ENCODE peak calls at places on chromosomes 3 and 15, in four cellular contexts. One of them, this sample, is unnamed. For H3K36me3, the result is how much of the 10 kb centered on the place peaks cover.

GRCh38 chr3:182435860-182436259 is 357.4 kb upstream of the ATP11B start:
- DNase-seq in GM12878: no peak
- DNase-seq in K562: no peak
- DNase-seq in HepG2: no peak
- DNase-seq in this sample: no peak

GRCh38 chr3:62065985-62066693 is 307.2 kb downstream of the FEZF2 start:
- DNase-seq in GM12878: no peak
- DNase-seq in K562: no peak
- DNase-seq in HepG2: no peak
- DNase-seq in this sample: no peak

GRCh38 chr15:87155771-87156170 is 1076.1 kb downstream of the AGBL1 start:
- DNase-seq in GM12878: no peak
- DNase-seq in K562: no peak
- DNase-seq in HepG2: no peak
- DNase-seq in this sample: no peak

GRCh38 chr3:48896991-48897390 is 1.7 kb downstream of the SLC25A20 start:
- DNase-seq in GM12878: no peak
- DNase-seq in K562: no peak
- DNase-seq in HepG2: peak
- DNase-seq in this sample: no peak

GRCh38 chr3:42270561-42270960 is 4.6 kb upstream of the CCK start:
- DNase-seq in GM12878: no peak
- DNase-seq in K562: no peak
- DNase-seq in HepG2: no peak
- DNase-seq in this sample: no peak

GRCh38 chr3:82462977-82463376 is 701.5 kb upstream of the GBE1 start:
- DNase-seq in GM12878: no peak
- DNase-seq in K562: no peak
- DNase-seq in HepG2: peak
- DNase-seq in this sample: no peak

GRCh38 chr3:71232175-71232679 is 351.3 kb downstream of the FOXP1 start:
- DNase-seq in GM12878: no peak
- DNase-seq in K562: no peak
- DNase-seq in HepG2: no peak
- DNase-seq in this sample: no peak

GRCh38 chr3:170640737-170641171 is 54.9 kb upstream of the SLC7A14 start:
- DNase-seq in GM12878: no peak
- DNase-seq in K562: no peak
- DNase-seq in HepG2: no peak
- DNase-seq in this sample: no peak

GRCh38 chr3:81363816-81364215 is 397.6 kb downstream of the GBE1 start:
- DNase-seq in GM12878: no peak
- DNase-seq in K562: no peak
- DNase-seq in HepG2: no peak
- DNase-seq in this sample: no peak

GRCh38 chr3:127172670-127173515 is 20.0 kb upstream of the PRR23E start:
- DNase-seq in GM12878: no peak
- DNase-seq in K562: no peak
- DNase-seq in HepG2: no peak
- DNase-seq in this sample: peak

GRCh38 chr3:171640520-171641412 is 169.5 kb downstream of the PLD1 start:
- DNase-seq in GM12878: no peak
- DNase-seq in K562: no peak
- DNase-seq in HepG2: peak
- DNase-seq in this sample: peak

GRCh38 chr15:86275361-86275760 is 195.7 kb downstream of the AGBL1 start:
- DNase-seq in GM12878: no peak
- DNase-seq in K562: no peak
- DNase-seq in HepG2: no peak
- DNase-seq in this sample: no peak

GRCh38 chr3:58009749-58010535 is 1.7 kb downstream of the FLNB start:
- DNase-seq in GM12878: no peak
- DNase-seq in K562: no peak
- DNase-seq in HepG2: no peak
- DNase-seq in this sample: peak

GRCh38 chr3:189937302-189938255 is 183.1 kb downstream of the P3H2 start:
- DNase-seq in GM12878: no peak
- DNase-seq in K562: no peak
- DNase-seq in HepG2: no peak
- DNase-seq in this sample: no peak

GRCh38 chr15:65771870-65772269 is 20.2 kb downstream of the DENND4A start:
- DNase-seq in GM12878: no peak
- DNase-seq in K562: no peak
- DNase-seq in HepG2: no peak
- DNase-seq in this sample: no peak

GRCh38 chr3:78941587-78941986 is 826.2 kb downstream of the ROBO1 start:
- DNase-seq in GM12878: no peak
- DNase-seq in K562: no peak
- DNase-seq in HepG2: no peak
- DNase-seq in this sample: no peak

GRCh38 chr3:183247190-183247589 is 5.9 kb upstream of the B3GNT5 start:
- DNase-seq in GM12878: no peak
- DNase-seq in K562: no peak
- DNase-seq in HepG2: no peak
- DNase-seq in this sample: peak

GRCh38 chr3:5520237-5520636 is 332.7 kb downstream of the EDEM1 start:
- DNase-seq in GM12878: no peak
- DNase-seq in K562: peak
- DNase-seq in HepG2: no peak
- DNase-seq in this sample: no peak

GRCh38 chr15:63463793-63464192 is 40.6 kb upstream of the USP3 start:
- DNase-seq in GM12878: no peak
- DNase-seq in K562: no peak
- DNase-seq in HepG2: no peak
- DNase-seq in this sample: no peak

GRCh38 chr3:13018039-13018431 is 55.2 kb downstream of the IQSEC1 start:
- DNase-seq in GM12878: no peak
- DNase-seq in K562: no peak
- DNase-seq in HepG2: no peak
- DNase-seq in this sample: no peak

GRCh38 chr3:17340693-17341092 is 401.7 kb downstream of the TBC1D5 start:
- DNase-seq in GM12878: no peak
- DNase-seq in K562: no peak
- DNase-seq in HepG2: no peak
- DNase-seq in this sample: no peak

GRCh38 chr15:86006546-86006945 is 73.1 kb upstream of the AGBL1 start:
- DNase-seq in GM12878: no peak
- DNase-seq in K562: no peak
- DNase-seq in HepG2: no peak
- DNase-seq in this sample: no peak

GRCh38 chr3:28667646-28668376 is 319.2 kb upstream of the AZI2 start:
- DNase-seq in GM12878: peak
- DNase-seq in K562: peak
- DNase-seq in HepG2: peak
- DNase-seq in this sample: peak

GRCh38 chr15:98858610-98859023 is 149.0 kb downstream of the PGPEP1L start:
- DNase-seq in GM12878: no peak
- DNase-seq in K562: no peak
- DNase-seq in HepG2: no peak
- DNase-seq in this sample: no peak

GRCh38 chr15:39661776-39662175 is 80.9 kb downstream of the THBS1 start:
- DNase-seq in GM12878: no peak
- DNase-seq in K562: no peak
- DNase-seq in HepG2: no peak
- DNase-seq in this sample: no peak

GRCh38 chr15:51133140-51133630 is 38.5 kb upstream of the TNFAIP8L3 start:
- DNase-seq in GM12878: no peak
- DNase-seq in K562: no peak
- DNase-seq in HepG2: no peak
- DNase-seq in this sample: no peak

GRCh38 chr3:131553495-131554247 is 50.9 kb upstream of the MRPL3 start:
- DNase-seq in GM12878: peak
- DNase-seq in K562: no peak
- DNase-seq in HepG2: no peak
- DNase-seq in this sample: no peak

GRCh38 chr3:124594581-124594980 is 135.7 kb upstream of the UMPS start:
- DNase-seq in GM12878: no peak
- DNase-seq in K562: peak
- DNase-seq in HepG2: no peak
- DNase-seq in this sample: no peak

GRCh38 chr3:100226712-100227429 is 33.9 kb upstream of the TBC1D23 start:
- DNase-seq in GM12878: no peak
- DNase-seq in K562: peak
- DNase-seq in HepG2: no peak
- DNase-seq in this sample: no peak

GRCh38 chr3:30435950-30436349 is 170.5 kb upstream of the TGFBR2 start:
- DNase-seq in GM12878: no peak
- DNase-seq in K562: no peak
- DNase-seq in HepG2: no peak
- DNase-seq in this sample: no peak

GRCh38 chr3:188152660-188153497 is 1.1 kb upstream of the LPP start:
- DNase-seq in GM12878: no peak
- DNase-seq in K562: no peak
- DNase-seq in HepG2: no peak
- DNase-seq in this sample: peak

GRCh38 chr15:39744334-39745103 is 38.1 kb downstream of the FSIP1 start:
- DNase-seq in GM12878: no peak
- DNase-seq in K562: no peak
- DNase-seq in HepG2: no peak
- DNase-seq in this sample: peak

GRCh38 chr3:52381623-52382022 is 63.3 kb downstream of the SEMA3G start:
- DNase-seq in GM12878: no peak
- DNase-seq in K562: no peak
- DNase-seq in HepG2: no peak
- DNase-seq in this sample: no peak

GRCh38 chr3:140292684-140293083 is 357.7 kb downstream of the CLSTN2 start:
- DNase-seq in GM12878: no peak
- DNase-seq in K562: no peak
- DNase-seq in HepG2: no peak
- DNase-seq in this sample: no peak

GRCh38 chr3:190120161-190121060 is at the start of gene P3H2:
- DNase-seq in GM12878: no peak
- DNase-seq in K562: no peak
- DNase-seq in HepG2: peak
- DNase-seq in this sample: peak

GRCh38 chr15:51754267-51754666 is 2.9 kb downstream of the TMOD2 start:
- DNase-seq in GM12878: no peak
- DNase-seq in K562: no peak
- DNase-seq in HepG2: no peak
- DNase-seq in this sample: no peak

DNA sequence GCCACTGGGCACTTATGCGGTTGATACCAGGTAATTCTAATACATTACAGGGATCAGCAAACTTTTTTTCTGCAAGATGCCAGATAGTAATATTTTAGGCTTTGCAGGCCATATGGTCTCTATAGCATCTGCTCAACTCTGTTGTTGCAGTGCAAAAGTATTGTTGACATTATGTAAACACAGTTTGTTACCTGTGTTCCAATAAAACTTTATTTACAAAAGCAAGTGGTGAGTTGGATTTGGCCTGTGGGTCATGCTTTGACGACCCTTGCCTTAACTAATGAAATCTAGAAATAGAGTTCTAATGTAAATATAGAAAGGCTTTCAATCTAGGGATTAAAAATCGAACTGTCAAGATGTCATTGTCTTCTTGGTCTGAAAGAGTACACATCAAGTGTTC is 44.4 kb downstream of the PIK3CA start:
- DNase-seq in GM12878: no peak
- DNase-seq in K562: no peak
- DNase-seq in HepG2: no peak
- DNase-seq in this sample: no peak
- TF ChIP-seq JUNB in GM12878: no peak
- TF ChIP-seq JUNB in K562: no peak
- TF ChIP-seq JUNB in HepG2: no peak
- TF ChIP-seq JUNB in this sample: no peak

DNA sequence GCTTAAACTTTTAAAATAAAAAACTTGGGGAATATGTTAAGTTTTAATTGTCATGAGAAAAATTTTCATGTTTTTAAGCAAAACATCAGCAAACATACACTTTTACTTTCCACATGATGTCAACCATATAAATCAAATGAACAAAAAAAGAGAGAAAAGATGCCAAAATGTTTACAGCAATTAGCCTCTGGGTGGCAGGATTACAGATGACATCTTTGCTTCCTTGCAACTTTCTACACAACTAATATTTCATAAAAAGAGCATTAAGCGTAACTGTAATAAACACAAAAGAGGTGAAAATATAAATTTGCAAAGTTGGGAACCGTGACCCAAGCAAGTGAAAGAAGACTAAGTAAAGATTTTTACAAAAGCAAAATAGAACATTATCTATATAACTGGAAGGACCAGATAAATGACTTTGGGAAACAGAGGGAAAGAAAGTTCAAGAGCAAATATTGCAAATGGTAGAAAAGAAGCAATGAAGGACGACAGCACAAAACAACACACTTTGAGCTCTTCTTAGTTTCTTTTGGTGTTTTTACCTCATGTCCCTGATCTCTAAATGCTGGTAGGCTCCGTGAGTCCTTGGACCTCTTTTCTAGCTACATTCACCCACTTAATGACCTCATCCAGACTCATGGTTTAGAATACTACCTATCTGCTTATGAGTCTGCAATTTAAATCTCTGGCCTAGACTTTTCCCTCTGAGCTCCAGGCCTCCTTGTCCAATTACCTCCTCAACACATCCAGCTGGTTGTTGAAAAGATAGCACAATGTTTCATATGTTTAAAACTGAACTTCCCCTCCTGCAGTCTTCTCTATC is 9.4 kb downstream of the TP53BP1 start:
- DNase-seq in GM12878: no peak
- DNase-seq in K562: no peak
- DNase-seq in HepG2: no peak
- DNase-seq in this sample: peak
- H3K36me3 ChIP-seq in GM12878: under half
- H3K36me3 ChIP-seq in K562: half or more
- H3K36me3 ChIP-seq in HepG2: under half
- H3K36me3 ChIP-seq in this sample: under half

DNA sequence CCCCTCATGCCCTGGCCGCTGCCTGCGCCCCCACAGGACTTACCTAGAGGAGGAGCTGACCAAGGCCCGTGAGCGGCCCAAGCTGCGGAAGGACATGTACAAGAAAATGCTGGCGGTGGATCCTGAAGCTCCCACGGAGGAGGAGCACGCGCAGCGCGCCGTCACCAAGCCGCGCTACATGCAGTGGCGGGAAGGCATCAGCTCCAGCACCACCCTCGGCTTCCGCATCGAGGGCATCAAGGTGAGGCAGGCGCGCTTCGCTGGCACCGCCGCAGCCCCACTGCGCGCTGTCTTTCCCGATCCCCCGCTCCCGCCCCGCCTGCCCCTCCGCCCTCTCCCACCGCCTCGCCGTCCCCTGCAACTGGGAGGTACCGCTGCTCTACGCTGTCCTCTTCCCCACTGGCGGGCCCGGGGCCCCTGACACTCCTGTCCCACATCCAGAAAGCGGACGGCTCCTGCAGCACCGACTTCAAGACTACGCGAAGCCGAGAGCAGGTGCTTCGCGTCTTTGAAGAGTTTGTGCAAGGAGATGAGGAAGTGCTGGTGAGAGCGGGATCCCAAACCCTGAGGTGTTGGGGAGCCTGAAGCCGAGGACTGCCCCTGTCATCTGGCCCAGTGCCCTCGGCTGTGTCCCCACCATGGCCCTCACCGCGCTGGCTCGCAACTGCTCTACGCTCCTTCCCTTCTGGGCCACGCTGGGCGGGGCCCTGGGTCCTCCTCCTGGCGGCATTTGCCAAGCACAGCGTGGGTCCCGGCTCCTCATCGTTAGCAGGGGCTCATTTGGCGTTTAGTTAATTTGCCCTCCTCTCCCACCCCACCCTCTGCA is 8.5 kb downstream of the ITPKA start:
- DNase-seq in GM12878: no peak
- DNase-seq in K562: no peak
- DNase-seq in HepG2: no peak
- DNase-seq in this sample: peak
- TF ChIP-seq EZH2 in GM12878: no peak
- TF ChIP-seq EZH2 in K562: no peak
- TF ChIP-seq EZH2 in HepG2: no peak
- TF ChIP-seq EZH2 in this sample: no peak

GRCh38 chr3:149501524-149501923 is 27.0 kb downstream of the TM4SF4 start:
- DNase-seq in GM12878: no peak
- DNase-seq in K562: no peak
- DNase-seq in HepG2: no peak
- DNase-seq in this sample: no peak
- TF ChIP-seq JUNB in GM12878: no peak
- TF ChIP-seq JUNB in K562: no peak
- TF ChIP-seq JUNB in HepG2: no peak
- TF ChIP-seq JUNB in this sample: no peak

This sample was measured in GM23338.